ENCODE peak calls at places on chromosome 2, in ten cellular contexts. G is PC-9; A is iPS DF 6.9; Z is SK-N-SH; Y is cardiac muscle cell; K is Peyer's patch; D is CD8-positive, alpha-beta T cell; T is heart right ventricle; N is ovary; L is WERI-Rb-1. M is an unnamed sample. For H3K9me3, the result is how much of the 10 kb centered on the place peaks cover.

GRCh38 chr2:150482667-150483260 is 4.7 kb downstream of the RND3 start:
- DNase-seq in G (no peak), A (no peak), Z (no peak), Y (no peak), K (no peak), D (no peak), T (no peak), N (no peak), L (no peak), M (no peak)

GRCh38 chr2:199581935-199582336 is 124.2 kb upstream of the SATB2 start:
- DNase-seq in G (no peak), A (no peak), Z (no peak), Y (peak), K (no peak), D (no peak), T (no peak), N (no peak), L (no peak), M (peak)

GRCh38 chr2:200225943-200226342 is 80.5 kb upstream of the SPATS2L start:
- DNase-seq in G (no peak), A (no peak), Z (no peak), Y (peak), K (no peak), D (no peak), T (no peak), N (no peak), L (no peak), M (no peak)

GRCh38 chr2:204586444-204587165 is 41.3 kb downstream of the PARD3B start:
- DNase-seq in G (no peak), A (no peak), Z (no peak), Y (no peak), K (no peak), D (no peak), T (no peak), N (no peak), L (no peak), M (no peak)

GRCh38 chr2:70010222-70011111 is 49.0 kb upstream of the ASPRV1 start:
- DNase-seq in G (no peak), A (no peak), Z (no peak), Y (peak), K (peak), D (no peak), T (no peak), N (no peak), L (no peak), M (peak)

GRCh38 chr2:58762176-58762781 is 521.2 kb upstream of the FANCL start:
- DNase-seq in G (peak), A (peak), Z (peak), Y (peak), K (peak), D (no peak), T (peak), N (peak), L (peak), M (peak)

GRCh38 chr2:11582526-11583202 is 48.8 kb downstream of the GREB1 start:
- DNase-seq in G (no peak), A (peak), Z (peak), Y (peak), K (peak), D (peak), T (peak), N (peak), L (peak), M (peak)

GRCh38 chr2:143152219-143152618 is 23.0 kb downstream of the ARHGAP15 start:
- DNase-seq in G (no peak), A (no peak), Z (no peak), Y (no peak), K (no peak), D (no peak), T (no peak), N (no peak), L (no peak), M (no peak)

GRCh38 chr2:112542974-112543760 is 902 bp downstream of the POLR1B start:
- DNase-seq in G (no peak), A (no peak), Z (peak), Y (peak), K (no peak), D (no peak), T (no peak), N (no peak), L (peak), M (peak)
- H3K27ac ChIP-seq in G (peak), A (no peak), Z (peak), Y (no peak), K (no peak), D (peak), T (no peak), N (no peak), L (peak), M (peak)

DNA sequence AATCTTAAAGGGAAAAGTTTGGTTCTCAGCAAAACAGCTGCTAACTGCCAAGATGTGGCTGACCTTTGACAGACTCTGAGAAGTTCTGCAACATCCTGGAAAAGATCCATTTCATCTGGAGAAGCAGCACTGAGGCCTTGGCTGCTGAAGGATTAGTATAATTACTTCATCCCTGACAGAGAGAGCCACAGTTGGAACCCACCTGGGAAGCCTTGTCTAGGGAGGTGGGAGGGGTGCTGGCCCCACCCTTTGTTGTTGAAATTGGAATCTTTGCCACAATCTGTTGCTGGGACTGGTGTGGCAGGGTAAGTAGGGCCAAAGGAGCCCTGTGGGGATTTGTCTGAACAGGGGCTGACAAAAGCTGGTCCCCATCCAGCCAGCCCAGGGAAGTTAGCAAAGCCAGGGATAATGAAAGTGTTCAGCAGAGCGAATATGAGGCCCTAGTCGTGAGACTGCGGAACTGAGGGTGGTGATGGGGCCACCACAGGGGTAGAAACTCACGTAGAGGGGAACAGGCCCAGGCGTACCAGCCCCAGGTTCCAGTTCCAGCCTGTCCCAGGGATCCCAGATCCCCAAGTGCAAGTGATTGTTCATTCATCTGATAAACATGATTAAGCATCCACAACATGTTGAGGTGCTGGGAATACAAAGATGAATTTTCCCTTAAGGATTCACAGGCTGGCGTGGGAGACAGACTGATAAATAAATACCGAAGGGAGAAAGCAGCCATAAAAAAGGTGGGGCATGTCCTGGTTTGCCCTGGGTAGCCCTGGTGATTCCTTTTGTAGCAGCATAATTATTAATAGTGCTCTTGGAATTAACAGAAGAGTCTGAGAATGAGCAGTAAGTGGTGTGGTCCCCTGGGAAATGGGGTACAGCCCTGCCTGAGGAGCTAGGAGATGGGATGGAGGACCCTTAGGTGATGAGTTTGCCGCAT is 60.0 kb downstream of the MYO1B start:
- DNase-seq in G (no peak), A (no peak), Z (no peak), Y (peak), K (peak), D (no peak), T (peak), N (peak), L (peak), M (peak)
- H3K4me3 ChIP-seq in G (no peak), A (no peak), Z (no peak), Y (no peak), K (no peak), D (no peak), T (peak), N (no peak), L (no peak), M (no peak)

GRCh38 chr2:174516495-174517378 is 29.9 kb upstream of the GPR155 start:
- DNase-seq in G (no peak), A (no peak), Z (no peak), Y (no peak), K (no peak), D (no peak), T (no peak), N (no peak), L (no peak), M (peak)

GRCh38 chr2:174510583-174511189 is 23.9 kb upstream of the GPR155 start:
- DNase-seq in G (no peak), A (no peak), Z (no peak), Y (no peak), K (no peak), D (no peak), T (no peak), N (no peak), L (no peak), M (no peak)

GRCh38 chr2:174512345-174512744 is 25.5 kb upstream of the GPR155 start:
- DNase-seq in G (no peak), A (no peak), Z (no peak), Y (no peak), K (no peak), D (no peak), T (no peak), N (no peak), L (no peak), M (no peak)

GRCh38 chr2:174511580-174512260 is 24.9 kb upstream of the GPR155 start:
- DNase-seq in G (no peak), A (no peak), Z (no peak), Y (no peak), K (no peak), D (no peak), T (no peak), N (no peak), L (no peak), M (peak)
- H3K9me3 ChIP-seq in G (under half), A (under half), Z (under half), Y (under half), K (under half), D (under half), T (under half), N (under half), L (under half), M (under half)

DNA sequence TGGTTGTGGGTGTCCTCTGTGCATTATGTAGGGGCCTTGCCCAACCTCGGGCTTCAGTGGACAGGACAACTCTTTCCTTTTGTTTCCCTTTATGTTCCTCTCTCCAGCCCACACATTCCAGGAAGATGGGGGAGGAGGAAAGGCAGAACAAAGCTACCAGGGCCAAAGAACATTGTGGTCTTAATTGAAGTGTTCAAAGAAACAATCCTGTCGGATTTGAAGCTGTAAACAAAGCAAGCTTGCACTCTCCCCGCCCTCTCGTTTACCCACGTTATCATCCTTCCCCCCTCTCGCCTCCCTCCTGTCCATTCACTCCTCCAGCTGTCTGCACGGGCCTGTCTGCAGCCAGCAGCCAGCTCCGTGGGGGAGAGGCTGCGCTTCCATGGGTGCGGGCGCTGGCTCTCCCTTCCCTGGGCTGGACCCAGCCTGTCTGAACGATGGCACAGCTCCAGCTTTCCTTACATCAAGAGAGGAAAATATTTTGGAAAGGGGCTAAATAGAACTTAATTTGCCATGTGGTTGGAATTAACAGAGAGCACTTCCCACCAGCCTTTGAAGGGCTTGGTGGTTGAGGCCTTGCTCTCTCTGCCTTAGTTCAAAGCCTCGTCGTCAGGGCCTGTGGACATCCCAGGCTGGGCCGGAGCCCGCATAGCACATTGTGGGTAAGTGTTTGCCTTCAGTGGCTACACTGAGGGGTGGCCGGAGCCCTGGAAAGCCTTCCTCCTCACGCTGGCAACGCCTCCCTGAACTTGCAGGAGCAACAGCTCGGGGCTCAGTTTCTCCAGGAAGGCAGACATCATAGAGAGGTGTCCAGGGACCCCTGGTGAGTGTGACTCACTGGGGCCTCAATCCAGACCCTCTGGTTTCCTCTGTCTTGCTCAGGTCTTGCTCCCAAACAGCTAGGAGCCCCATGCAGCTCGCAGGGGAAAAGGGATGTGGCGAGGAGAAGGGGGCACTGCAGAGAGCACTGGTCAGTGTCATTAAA is 60.6 kb upstream of the HS6ST1 start:
- DNase-seq in G (no peak), A (no peak), Z (peak), Y (peak), K (peak), D (no peak), T (peak), N (peak), L (no peak), M (peak)
- H3K27ac ChIP-seq in G (no peak), A (no peak), Z (peak), Y (no peak), K (peak), D (no peak), T (peak), N (peak), L (peak), M (no peak)

GRCh38 chr2:127698553-127699355 is 2.5 kb upstream of the SFT2D3 start:
- DNase-seq in G (no peak), A (no peak), Z (no peak), Y (no peak), K (no peak), D (no peak), T (no peak), N (no peak), L (no peak), M (no peak)

GRCh38 chr2:127690696-127691095 is 10.6 kb upstream of the SFT2D3 start:
- DNase-seq in G (no peak), A (no peak), Z (no peak), Y (no peak), K (no peak), D (no peak), T (no peak), N (no peak), L (no peak), M (no peak)

GRCh38 chr2:127697482-127698180 is 3.7 kb upstream of the SFT2D3 start:
- DNase-seq in G (no peak), A (no peak), Z (no peak), Y (no peak), K (no peak), D (no peak), T (no peak), N (no peak), L (no peak), M (no peak)

GRCh38 chr2:127695491-127696472 is 5.5 kb upstream of the SFT2D3 start:
- DNase-seq in G (peak), A (no peak), Z (peak), Y (peak), K (peak), D (peak), T (peak), N (peak), L (peak), M (peak)

GRCh38 chr2:127694986-127695385 is 6.3 kb upstream of the SFT2D3 start:
- DNase-seq in G (no peak), A (no peak), Z (no peak), Y (peak), K (no peak), D (no peak), T (no peak), N (no peak), L (no peak), M (no peak)
- H3K4me3 ChIP-seq in G (no peak), A (no peak), Z (no peak), Y (peak), K (peak), D (no peak), T (peak), N (no peak), L (peak), M (no peak)

GRCh38 chr2:95143838-95144237 is 15.8 kb downstream of the ZNF514 start:
- DNase-seq in G (no peak), A (no peak), Z (no peak), Y (no peak), K (no peak), D (no peak), T (no peak), N (no peak), L (no peak), M (no peak)
- H3K9me3 ChIP-seq in G (half or more), A (under half), Z (under half), Y (under half), K (under half), D (under half), T (half or more), N (under half), L (under half), M (under half)

DNA sequence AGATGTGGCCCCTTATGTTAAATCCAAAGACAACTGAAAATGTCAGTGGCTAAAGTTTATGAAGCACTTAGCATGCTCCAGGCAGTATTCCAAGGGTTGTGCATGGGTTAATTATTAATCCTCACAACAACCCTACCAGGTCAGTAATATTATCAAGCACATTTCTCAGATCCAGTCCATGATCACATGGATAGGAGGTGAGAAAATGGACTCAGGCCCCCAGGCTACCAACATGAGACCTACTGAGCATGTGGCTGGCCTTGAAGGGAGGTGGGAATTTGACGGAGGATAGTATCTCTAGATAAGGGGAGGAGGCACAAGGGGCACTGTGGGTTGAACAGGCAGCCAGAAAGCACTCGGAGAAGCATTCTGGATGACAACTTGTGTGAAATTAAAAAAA is 412.0 kb downstream of the MEIS1 start:
- DNase-seq in G (no peak), A (no peak), Z (no peak), Y (no peak), K (no peak), D (no peak), T (no peak), N (no peak), L (no peak), M (peak)
- H3K27ac ChIP-seq in G (no peak), A (no peak), Z (no peak), Y (no peak), K (no peak), D (no peak), T (no peak), N (no peak), L (no peak), M (no peak)

M was measured in small intestine.